ENCODE peak calls at places on chromosomes 7 and 10, in six cellular contexts. One of them, this sample, is unnamed.

GRCh38 chr7:26497801-26498596 is 206.3 kb downstream of the SNX10 start:
- DNase-seq in K562: peak; percentile 40
- DNase-seq in SK-N-SH: no peak
- DNase-seq in HepG2: no peak
- DNase-seq in H1: no peak
- DNase-seq in GM12878: no peak
- DNase-seq in this sample: no peak

GRCh38 chr7:65798111-65799075 is 74.5 kb upstream of the VKORC1L1 start:
- DNase-seq in K562: no peak
- DNase-seq in H1: no peak
- DNase-seq in GM12878: peak; percentile 67
- DNase-seq in SK-N-SH: no peak
- DNase-seq in HepG2: no peak
- DNase-seq in this sample: no peak

GRCh38 chr10:130221456-130222375 is 85.5 kb downstream of the GLRX3 start:
- DNase-seq in SK-N-SH: no peak
- DNase-seq in GM12878: no peak
- DNase-seq in H1: no peak
- DNase-seq in HepG2: no peak
- DNase-seq in K562: no peak
- DNase-seq in this sample: no peak

GRCh38 chr7:34062341-34062740 is 157.0 kb downstream of the BMPER start:
- DNase-seq in H1: no peak
- DNase-seq in SK-N-SH: no peak
- DNase-seq in GM12878: no peak
- DNase-seq in HepG2: no peak
- DNase-seq in K562: no peak
- DNase-seq in this sample: no peak

GRCh38 chr7:130966246-130967009 is 232.4 kb upstream of the KLF14 start:
- DNase-seq in SK-N-SH: no peak
- DNase-seq in HepG2: no peak
- DNase-seq in GM12878: peak; percentile 45
- DNase-seq in K562: no peak
- DNase-seq in H1: no peak
- DNase-seq in this sample: no peak

GRCh38 chr7:10076661-10077300 is 896.9 kb upstream of the PHF14 start:
- DNase-seq in K562: no peak
- DNase-seq in GM12878: no peak
- DNase-seq in SK-N-SH: no peak
- DNase-seq in H1: no peak
- DNase-seq in HepG2: no peak
- DNase-seq in this sample: no peak

GRCh38 chr10:36739884-36740445 is 385.4 kb upstream of the ANKRD30A start:
- DNase-seq in HepG2: no peak
- DNase-seq in K562: no peak
- DNase-seq in GM12878: no peak
- DNase-seq in H1: no peak
- DNase-seq in SK-N-SH: no peak
- DNase-seq in this sample: no peak

GRCh38 chr7:11005202-11005601 is 31.5 kb downstream of the PHF14 start:
- DNase-seq in SK-N-SH: no peak
- DNase-seq in HepG2: no peak
- DNase-seq in GM12878: no peak
- DNase-seq in H1: no peak
- DNase-seq in K562: no peak
- DNase-seq in this sample: no peak

GRCh38 chr7:82594665-82595064 is 151.1 kb upstream of the CACNA2D1 start:
- DNase-seq in H1: no peak
- DNase-seq in K562: no peak
- DNase-seq in SK-N-SH: no peak
- DNase-seq in GM12878: no peak
- DNase-seq in HepG2: no peak
- DNase-seq in this sample: no peak

GRCh38 chr7:11458736-11459483 is 373.1 kb downstream of the THSD7A start:
- DNase-seq in K562: no peak
- DNase-seq in HepG2: no peak
- DNase-seq in H1: no peak
- DNase-seq in GM12878: no peak
- DNase-seq in SK-N-SH: no peak
- DNase-seq in this sample: peak; percentile 78

GRCh38 chr7:48250441-48250951 is 79.2 kb downstream of the ABCA13 start:
- DNase-seq in H1: no peak
- DNase-seq in HepG2: no peak
- DNase-seq in GM12878: no peak
- DNase-seq in K562: no peak
- DNase-seq in SK-N-SH: no peak
- DNase-seq in this sample: no peak

GRCh38 chr10:101939273-101939635 is 95.7 kb upstream of the KCNIP2 start:
- DNase-seq in GM12878: no peak
- DNase-seq in H1: no peak
- DNase-seq in K562: no peak
- DNase-seq in SK-N-SH: no peak
- DNase-seq in HepG2: no peak
- DNase-seq in this sample: peak; percentile 9

GRCh38 chr7:41996381-41997035 is 240.5 kb downstream of the GLI3 start:
- DNase-seq in H1: no peak
- DNase-seq in K562: no peak
- DNase-seq in GM12878: no peak
- DNase-seq in SK-N-SH: no peak
- DNase-seq in HepG2: no peak
- DNase-seq in this sample: no peak

GRCh38 chr10:25061711-25062455 is 45.5 kb downstream of the THNSL1 start:
- DNase-seq in GM12878: no peak
- DNase-seq in K562: peak; percentile 40
- DNase-seq in H1: no peak
- DNase-seq in HepG2: no peak
- DNase-seq in SK-N-SH: no peak
- DNase-seq in this sample: no peak

GRCh38 chr10:132104062-132104461 is 38.3 kb downstream of the JAKMIP3 start:
- DNase-seq in K562: no peak
- DNase-seq in GM12878: no peak
- DNase-seq in H1: no peak
- DNase-seq in SK-N-SH: no peak
- DNase-seq in HepG2: no peak
- DNase-seq in this sample: no peak

GRCh38 chr10:30045961-30046360 is 13.4 kb downstream of the JCAD start:
- DNase-seq in SK-N-SH: no peak
- DNase-seq in GM12878: no peak
- DNase-seq in K562: no peak
- DNase-seq in H1: no peak
- DNase-seq in HepG2: no peak
- DNase-seq in this sample: no peak

GRCh38 chr10:23403719-23404118 is 35.2 kb upstream of the OTUD1 start:
- DNase-seq in H1: no peak
- DNase-seq in GM12878: no peak
- DNase-seq in HepG2: no peak
- DNase-seq in SK-N-SH: no peak
- DNase-seq in K562: no peak
- DNase-seq in this sample: no peak

GRCh38 chr10:117442944-117443676 is 67.9 kb upstream of the PDZD8 start:
- DNase-seq in HepG2: peak; percentile 41
- DNase-seq in SK-N-SH: peak; percentile 76
- DNase-seq in H1: peak; percentile 93
- DNase-seq in GM12878: peak; percentile 16
- DNase-seq in K562: peak; percentile 71
- DNase-seq in this sample: peak; percentile 84

GRCh38 chr7:154744226-154744860 is 258.6 kb downstream of the PAXIP1 start:
- DNase-seq in HepG2: no peak
- DNase-seq in K562: peak; percentile 89
- DNase-seq in GM12878: no peak
- DNase-seq in SK-N-SH: peak; percentile 86
- DNase-seq in H1: peak; percentile 95
- DNase-seq in this sample: peak; percentile 21

GRCh38 chr7:130894146-130895005 is 160.4 kb upstream of the KLF14 start:
- DNase-seq in HepG2: peak; percentile 65
- DNase-seq in SK-N-SH: no peak
- DNase-seq in GM12878: no peak
- DNase-seq in H1: no peak
- DNase-seq in K562: peak; percentile 54
- DNase-seq in this sample: peak; percentile 80

GRCh38 chr10:17214486-17214885 is 13.0 kb upstream of the TRDMT1 start:
- DNase-seq in H1: no peak
- DNase-seq in K562: no peak
- DNase-seq in HepG2: no peak
- DNase-seq in SK-N-SH: no peak
- DNase-seq in GM12878: no peak
- DNase-seq in this sample: no peak

GRCh38 chr10:123241391-123242141 is 87.4 kb downstream of the BUB3 start:
- DNase-seq in HepG2: peak; percentile 5
- DNase-seq in SK-N-SH: no peak
- DNase-seq in K562: no peak
- DNase-seq in H1: no peak
- DNase-seq in GM12878: no peak
- DNase-seq in this sample: no peak

GRCh38 chr10:42112331-42113157 is 525.8 kb downstream of the ZNF33B start:
- DNase-seq in K562: no peak
- DNase-seq in H1: no peak
- DNase-seq in SK-N-SH: peak; percentile 1
- DNase-seq in GM12878: no peak
- DNase-seq in HepG2: no peak
- DNase-seq in this sample: no peak

GRCh38 chr7:75957021-75957736 is 37.2 kb downstream of the TMEM120A start:
- DNase-seq in HepG2: peak; percentile 47
- DNase-seq in GM12878: no peak
- DNase-seq in SK-N-SH: no peak
- DNase-seq in K562: no peak
- DNase-seq in H1: peak; percentile 68
- DNase-seq in this sample: no peak

GRCh38 chr7:101058355-101058754 is 26.9 kb upstream of the TRIM56 start:
- DNase-seq in H1: peak; percentile 88
- DNase-seq in K562: peak; percentile 80
- DNase-seq in HepG2: peak; percentile 48
- DNase-seq in GM12878: no peak
- DNase-seq in SK-N-SH: no peak
- DNase-seq in this sample: peak; percentile 51

GRCh38 chr7:101060992-101061391 is 24.3 kb upstream of the TRIM56 start:
- DNase-seq in GM12878: no peak
- DNase-seq in SK-N-SH: no peak
- DNase-seq in HepG2: no peak
- DNase-seq in K562: no peak
- DNase-seq in H1: no peak
- DNase-seq in this sample: no peak

GRCh38 chr7:101059620-101059942 is 25.7 kb upstream of the TRIM56 start:
- DNase-seq in HepG2: no peak
- DNase-seq in GM12878: no peak
- DNase-seq in SK-N-SH: no peak
- DNase-seq in K562: no peak
- DNase-seq in H1: no peak
- DNase-seq in this sample: no peak
- TF ChIP-seq EP300 in HepG2: no peak
- TF ChIP-seq EP300 in GM12878: no peak
- TF ChIP-seq EP300 in SK-N-SH: no peak
- TF ChIP-seq EP300 in K562: no peak
- TF ChIP-seq EP300 in H1: no peak
- TF ChIP-seq EP300 in this sample: no peak

DNA sequence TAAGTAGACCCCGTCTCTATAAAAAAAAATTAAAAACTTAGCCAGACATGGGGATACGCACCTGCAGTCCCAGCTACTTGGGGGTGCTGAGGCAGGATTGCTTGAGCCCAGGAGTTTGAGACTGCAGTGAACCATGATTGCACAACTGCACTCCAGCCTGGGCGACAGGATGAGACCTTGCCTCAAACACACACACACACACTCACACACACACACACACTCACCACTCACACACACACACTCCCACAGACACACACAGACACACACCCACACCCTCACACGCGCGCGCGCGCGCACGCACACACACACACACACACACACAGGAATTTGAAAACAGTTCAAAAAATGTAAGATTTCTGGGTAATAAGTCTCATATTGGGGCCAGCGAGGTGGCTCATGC is 8.7 kb upstream of the GRIFIN start:
- DNase-seq in H1: no peak
- DNase-seq in HepG2: no peak
- DNase-seq in K562: no peak
- DNase-seq in GM12878: no peak
- DNase-seq in SK-N-SH: no peak
- DNase-seq in this sample: no peak
- TF ChIP-seq USF2 in H1: no peak
- TF ChIP-seq USF2 in HepG2: no peak
- TF ChIP-seq USF2 in K562: no peak
- TF ChIP-seq USF2 in GM12878: no peak
- TF ChIP-seq USF2 in SK-N-SH: no peak
- TF ChIP-seq USF2 in this sample: no peak

DNA sequence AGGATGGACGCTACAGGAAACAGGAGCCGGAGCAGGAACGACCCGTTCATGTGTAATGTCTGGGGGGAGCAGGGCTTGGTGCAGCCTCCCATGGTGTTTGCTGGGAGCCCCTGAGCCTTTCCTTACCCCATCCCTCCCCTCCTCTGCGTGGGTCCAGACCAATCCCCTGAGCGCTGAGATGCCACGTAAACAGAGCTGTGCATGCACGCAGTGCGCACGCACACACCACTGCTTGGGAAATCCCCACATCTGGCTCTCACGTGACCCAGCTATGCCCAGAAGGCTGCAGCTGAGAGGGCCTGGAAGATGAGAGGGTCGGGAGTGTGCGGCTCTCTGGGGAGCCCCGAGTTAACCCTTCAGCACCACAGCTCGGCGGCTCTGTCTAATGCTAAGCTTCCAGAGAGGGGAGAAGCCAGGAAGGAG is 177.3 kb downstream of the SH3PXD2A start:
- DNase-seq in SK-N-SH: peak; percentile 94
- DNase-seq in H1: no peak
- DNase-seq in K562: no peak
- DNase-seq in HepG2: no peak
- DNase-seq in GM12878: peak; percentile 84
- DNase-seq in this sample: no peak
- TF ChIP-seq EP300 in SK-N-SH: peak; percentile 55
- TF ChIP-seq EP300 in H1: no peak
- TF ChIP-seq EP300 in K562: no peak
- TF ChIP-seq EP300 in HepG2: no peak
- TF ChIP-seq EP300 in GM12878: peak; percentile 43
- TF ChIP-seq EP300 in this sample: no peak

DNA sequence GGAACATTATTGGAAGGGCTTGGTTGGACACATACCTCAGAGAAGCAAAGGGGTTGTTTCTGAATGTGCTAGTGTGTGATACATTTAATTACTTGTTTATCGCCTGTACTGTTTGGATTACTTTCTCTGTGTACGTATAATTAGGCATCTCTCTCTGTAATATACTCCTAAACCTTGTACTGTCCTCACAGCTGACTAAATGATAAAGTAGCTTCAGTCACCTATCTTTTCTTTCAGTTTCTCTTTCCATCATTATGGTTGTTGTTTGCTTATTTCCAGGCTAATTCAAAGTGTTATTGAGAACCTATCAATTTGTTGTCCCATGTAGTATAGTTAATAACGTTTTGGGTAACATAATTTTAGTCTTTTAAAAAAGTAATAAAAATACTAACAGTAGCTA is 34.0 kb downstream of the MXI1 start:
- DNase-seq in GM12878: no peak
- DNase-seq in HepG2: no peak
- DNase-seq in SK-N-SH: no peak
- DNase-seq in K562: no peak
- DNase-seq in H1: no peak
- DNase-seq in this sample: no peak
- TF ChIP-seq USF2 in GM12878: no peak
- TF ChIP-seq USF2 in HepG2: no peak
- TF ChIP-seq USF2 in SK-N-SH: no peak
- TF ChIP-seq USF2 in K562: no peak
- TF ChIP-seq USF2 in H1: no peak
- TF ChIP-seq USF2 in this sample: no peak